ENCODE peak calls at places on chromosomes 12 and 14, in four cellular contexts. V is uterus; P is heart left ventricle; O is CD8-positive, alpha-beta T cell. B is an unnamed sample.

GRCh38 chr12:49776413-49776812 is 35.1 kb downstream of the TMBIM6 start:
- DNase-seq in V (peak; percentile 59), P (peak; percentile 79), O (peak; percentile 44), B (peak; percentile 59)

GRCh38 chr14:94100847-94101246 is 9.7 kb upstream of the IFI27 start:
- DNase-seq in V (no peak), P (no peak), O (no peak), B (no peak)

GRCh38 chr12:102220736-102221135 is 23.1 kb upstream of the PMCH start:
- DNase-seq in V (no peak), P (no peak), O (no peak), B (no peak)

GRCh38 chr14:92687681-92688433 is 60.6 kb downstream of the LGMN start:
- DNase-seq in V (no peak), P (peak; percentile 77), O (no peak), B (peak; percentile 28)

GRCh38 chr14:87829543-87829942 is 163.4 kb downstream of the GALC start:
- DNase-seq in V (no peak), P (no peak), O (no peak), B (no peak)

GRCh38 chr12:89663577-89664357 is 44.9 kb downstream of the ATP2B1 start:
- DNase-seq in V (no peak), P (no peak), O (no peak), B (peak; percentile 69)

GRCh38 chr12:114648711-114649110 is 35.3 kb downstream of the TBX3 start:
- DNase-seq in V (no peak), P (no peak), O (no peak), B (no peak)

GRCh38 chr14:59484611-59485174 is 376 bp downstream of the JKAMP start:
- DNase-seq in V (no peak), P (no peak), O (no peak), B (peak; percentile 35)

GRCh38 chr14:54877703-54878021 is 25.0 kb downstream of the GCH1 start:
- DNase-seq in V (no peak), P (no peak), O (no peak), B (no peak)

GRCh38 chr14:100834441-100835277 is 8.7 kb downstream of the MEG3 start:
- DNase-seq in V (no peak), P (peak; percentile 52), O (no peak), B (no peak)

GRCh38 chr12:97784904-97785303 is 322.3 kb downstream of the RMST start:
- DNase-seq in V (no peak), P (no peak), O (no peak), B (no peak)

GRCh38 chr12:71415336-71416231 is 24.0 kb upstream of the LGR5 start:
- DNase-seq in V (no peak), P (no peak), O (no peak), B (peak; percentile 71)

GRCh38 chr12:118237053-118237665 is 101.2 kb downstream of the PEBP1 start:
- DNase-seq in V (no peak), P (no peak), O (no peak), B (no peak)

GRCh38 chr14:55136868-55137785 is 8.1 kb downstream of the LGALS3 start:
- DNase-seq in V (peak; percentile 80), P (peak; percentile 87), O (no peak), B (no peak)

GRCh38 chr12:57846577-57847319 is at the start of gene CTDSP2:
- DNase-seq in V (peak; percentile 99), P (peak; percentile 100), O (peak; percentile 90), B (peak; percentile 98)

GRCh38 chr12:109762071-109762672 is 48.5 kb downstream of the FAM222A start:
- DNase-seq in V (no peak), P (no peak), O (no peak), B (no peak)

GRCh38 chr12:131530427-131530826 is 180.5 kb upstream of the SFSWAP start:
- DNase-seq in V (no peak), P (no peak), O (no peak), B (no peak)

GRCh38 chr12:70812124-70812523 is 108.4 kb downstream of the PTPRR start:
- DNase-seq in V (no peak), P (no peak), O (no peak), B (peak; percentile 92)

GRCh38 chr14:50967104-50967503 is 22.8 kb upstream of the PYGL start:
- DNase-seq in V (no peak), P (no peak), O (no peak), B (no peak)

GRCh38 chr14:74239848-74240793 is 872 bp downstream of the VSX2 start:
- DNase-seq in V (no peak), P (no peak), O (no peak), B (no peak)
- H3K27me3 ChIP-seq in V (peaks cover 21% of the 10 kb centered on the region), P (peaks cover 61% of the 10 kb centered on the region), O (peaks cover 34% of the 10 kb centered on the region), B (peaks cover 54% of the 10 kb centered on the region)

GRCh38 chr12:60399064-60399463 is 803.2 kb downstream of the SLC16A7 start:
- DNase-seq in V (no peak), P (no peak), O (no peak), B (no peak)

GRCh38 chr12:60391791-60392190 is 796.0 kb downstream of the SLC16A7 start:
- DNase-seq in V (no peak), P (no peak), O (no peak), B (no peak)

GRCh38 chr12:60398547-60398946 is 802.7 kb downstream of the SLC16A7 start:
- DNase-seq in V (no peak), P (no peak), O (no peak), B (no peak)

GRCh38 chr12:60393093-60393492 is 797.3 kb downstream of the SLC16A7 start:
- DNase-seq in V (no peak), P (no peak), O (no peak), B (no peak)

DNA sequence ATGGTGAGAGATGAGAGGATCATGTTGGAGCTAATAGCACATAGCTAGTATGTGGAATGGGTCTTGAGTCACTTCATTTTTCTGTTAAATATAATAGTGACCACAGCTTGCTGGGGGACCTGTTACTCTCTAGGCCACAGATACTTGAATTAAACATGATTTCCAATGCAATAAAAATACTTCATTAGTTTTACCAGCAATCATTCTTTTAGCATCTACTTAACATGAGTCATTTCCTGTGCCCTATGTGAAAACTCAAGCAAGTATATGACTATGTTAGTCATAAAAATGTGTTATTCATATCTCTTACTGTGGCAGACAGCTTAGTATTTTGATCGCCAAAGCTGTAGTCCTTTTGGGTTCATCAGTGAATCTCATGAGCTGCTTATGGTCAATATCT is 798.9 kb downstream of the SLC16A7 start:
- DNase-seq in V (no peak), P (no peak), O (no peak), B (no peak)
- H3K27ac ChIP-seq in V (no peak overlapping the region), P (no peak overlapping the region), O (no peak overlapping the region), B (no peak overlapping the region)

GRCh38 chr12:53219956-53220856 is 11.8 kb downstream of the RARG start:
- DNase-seq in V (no peak), P (peak; percentile 83), O (peak; percentile 82), B (peak; percentile 61)

GRCh38 chr12:53217930-53218307 is 10.9 kb upstream of the ITGB7 start:
- DNase-seq in V (no peak), P (no peak), O (no peak), B (no peak)

GRCh38 chr12:53218551-53219114 is 11.6 kb upstream of the ITGB7 start:
- DNase-seq in V (no peak), P (no peak), O (no peak), B (no peak)

GRCh38 chr12:53220857-53221202 is 11.2 kb downstream of the RARG start:
- DNase-seq in V (peak; percentile 90), P (peak; percentile 95), O (peak; percentile 75), B (peak; percentile 75)

GRCh38 chr12:53219116-53219955 is 12.3 kb upstream of the ITGB7 start:
- DNase-seq in V (no peak), P (peak; percentile 68), O (peak; percentile 52), B (no peak)
- H3K4me1 ChIP-seq in V (peaks cover 5% of the 10 kb centered on the region), P (peaks cover 88% of the 10 kb centered on the region), O (peaks cover 63% of the 10 kb centered on the region), B (peaks cover 9% of the 10 kb centered on the region)

DNA sequence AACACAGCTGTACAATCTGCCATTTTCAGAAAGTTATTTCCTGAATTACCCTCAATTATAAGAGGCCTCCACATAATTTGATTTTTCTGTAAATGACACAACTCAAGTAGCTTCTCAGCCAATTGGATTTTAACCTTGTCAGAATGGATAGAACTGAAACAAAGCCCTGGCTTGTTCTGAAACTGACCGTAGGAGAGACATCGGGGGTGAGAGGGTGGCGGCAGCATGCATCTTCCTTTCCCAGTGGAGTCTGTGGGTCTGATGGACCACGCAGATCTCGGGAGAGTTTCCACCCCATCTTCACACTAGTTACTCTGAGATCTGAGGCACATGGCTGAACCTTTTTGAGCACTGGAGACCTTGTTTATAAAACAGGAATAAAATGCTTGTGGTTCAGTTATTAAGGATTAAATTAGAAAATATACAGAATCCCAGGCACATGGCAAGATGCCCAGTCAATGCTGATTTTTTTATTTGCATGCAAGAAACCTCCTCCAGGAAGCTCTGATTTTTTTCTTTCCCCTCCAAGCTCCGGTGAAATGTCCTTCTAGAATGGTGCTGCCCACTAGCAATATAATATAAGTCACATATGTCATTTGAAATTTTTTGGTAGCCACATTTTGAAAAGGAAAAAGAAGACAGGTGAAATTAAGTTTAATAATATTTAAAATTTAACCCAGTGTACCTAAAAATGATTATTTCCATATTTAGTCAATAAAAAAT is 153.9 kb downstream of the CHST11 start:
- DNase-seq in V (no peak), P (no peak), O (no peak), B (no peak)
- H3K27me3 ChIP-seq in V (no peaks in the 10 kb centered on the region), P (no peaks in the 10 kb centered on the region), O (no peaks in the 10 kb centered on the region), B (no peaks in the 10 kb centered on the region)

GRCh38 chr12:76252031-76252430 is 96.2 kb downstream of the BBS10 start:
- DNase-seq in V (no peak), P (no peak), O (no peak), B (no peak)

GRCh38 chr12:76247026-76247688 is 101.1 kb downstream of the BBS10 start:
- DNase-seq in V (no peak), P (no peak), O (no peak), B (no peak)

GRCh38 chr12:76247992-76248391 is 100.2 kb downstream of the BBS10 start:
- DNase-seq in V (no peak), P (no peak), O (no peak), B (no peak)

GRCh38 chr12:76250256-76250655 is 98.0 kb downstream of the BBS10 start:
- DNase-seq in V (no peak), P (no peak), O (no peak), B (no peak)

DNA sequence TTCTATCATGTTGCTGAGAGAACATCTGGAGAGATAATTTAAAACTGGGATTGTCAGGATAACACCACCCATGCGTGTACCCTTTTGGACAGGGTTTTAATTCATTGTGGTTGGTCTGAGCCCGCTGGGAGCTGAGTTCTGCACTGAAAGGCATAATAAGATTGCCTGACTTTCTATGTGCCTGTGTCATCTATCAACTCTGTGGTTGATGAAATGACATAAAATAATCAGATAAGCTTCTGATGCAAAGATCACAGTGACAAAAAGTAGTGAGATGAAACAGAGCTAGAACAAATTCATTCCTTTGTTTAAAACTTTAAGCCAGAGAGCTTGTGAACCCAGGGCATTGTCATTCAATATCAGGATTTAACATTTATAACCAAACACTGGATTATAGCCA is 98.7 kb downstream of the BBS10 start:
- DNase-seq in V (no peak), P (no peak), O (no peak), B (no peak)
- H3K27ac ChIP-seq in V (no peak overlapping the region), P (no peak overlapping the region), O (no peak overlapping the region), B (no peak overlapping the region)

DNA sequence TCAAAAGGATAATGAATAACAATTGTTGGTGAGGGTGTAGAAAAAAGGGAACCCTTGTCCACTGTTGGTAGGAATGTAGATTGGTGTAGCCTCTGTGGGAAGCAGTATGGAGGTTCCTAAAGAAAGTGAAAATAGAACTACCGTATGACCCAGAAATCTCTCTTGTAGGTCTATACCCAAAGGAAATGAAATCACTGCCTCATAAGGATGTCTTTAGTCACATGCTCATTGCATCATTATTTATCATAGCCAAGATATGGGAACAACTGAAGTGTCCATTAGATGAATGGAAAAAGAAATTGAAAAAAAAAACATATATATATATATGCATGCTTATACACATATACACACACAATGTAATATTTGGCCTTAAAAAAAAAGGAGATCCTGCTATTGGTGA is 158.8 kb upstream of the NPAS3 start:
- DNase-seq in V (no peak), P (no peak), O (no peak), B (no peak)
- H3K4me1 ChIP-seq in V (no peaks in the 10 kb centered on the region), P (no peaks in the 10 kb centered on the region), O (no peaks in the 10 kb centered on the region), B (no peaks in the 10 kb centered on the region)

B was measured in small intestine.